ENCODE peak calls at places on chromosomes 5 and 9, in five cellular contexts. J, Z, U, W and V are unnamed samples.

GRCh38 chr9:92525306-92525705 is 10.5 kb downstream of the ECM2 start:
- DNase-seq in J (no peak), Z (no peak), U (no peak), W (no peak), V (no peak)

GRCh38 chr5:107321906-107322305 is 348.8 kb downstream of the EFNA5 start:
- DNase-seq in J (no peak), Z (no peak), U (no peak), W (no peak), V (no peak)

GRCh38 chr5:131996210-131997025 is 15.0 kb downstream of the ACSL6 start:
- DNase-seq in J (no peak), Z (no peak), U (peak), W (peak), V (no peak)

GRCh38 chr9:9998491-9999287 is 614.1 kb downstream of the PTPRD start:
- DNase-seq in J (peak), Z (no peak), U (peak), W (no peak), V (no peak)

GRCh38 chr5:178353461-178353860 is 120.9 kb upstream of the PHYKPL start:
- DNase-seq in J (no peak), Z (no peak), U (no peak), W (no peak), V (no peak)

GRCh38 chr9:76932778-76933177 is 26.9 kb upstream of the PRUNE2 start:
- DNase-seq in J (no peak), Z (no peak), U (no peak), W (no peak), V (no peak)

GRCh38 chr5:133205204-133205603 is 153.4 kb downstream of the HSPA4 start:
- DNase-seq in J (no peak), Z (no peak), U (no peak), W (no peak), V (no peak)

GRCh38 chr5:173452506-173452905 is 124.3 kb upstream of the STC2 start:
- DNase-seq in J (no peak), Z (no peak), U (no peak), W (no peak), V (no peak)

GRCh38 chr9:8447618-8448017 is 648.0 kb upstream of the DMAC1 start:
- DNase-seq in J (no peak), Z (no peak), U (no peak), W (no peak), V (no peak)

GRCh38 chr5:41738695-41739354 is 131.4 kb downstream of the OXCT1 start:
- DNase-seq in J (no peak), Z (no peak), U (no peak), W (peak), V (no peak)

GRCh38 chr5:153050496-153051179 is 439.8 kb upstream of the GRIA1 start:
- DNase-seq in J (no peak), Z (no peak), U (no peak), W (no peak), V (no peak)

GRCh38 chr9:122374885-122375420 is 4.1 kb downstream of the PTGS1 start:
- DNase-seq in J (no peak), Z (no peak), U (no peak), W (peak), V (no peak)

GRCh38 chr5:175718401-175719108 is 60.7 kb downstream of the HRH2 start:
- DNase-seq in J (peak), Z (no peak), U (no peak), W (peak), V (no peak)

GRCh38 chr5:39757121-39757520 is 332.3 kb upstream of the DAB2 start:
- DNase-seq in J (no peak), Z (no peak), U (no peak), W (no peak), V (no peak)

GRCh38 chr5:180201051-180201987 is 7.7 kb downstream of the RASGEF1C start:
- DNase-seq in J (peak), Z (peak), U (peak), W (peak), V (no peak)

GRCh38 chr5:136192015-136192525 is 892 bp downstream of the SMIM32 start:
- DNase-seq in J (no peak), Z (no peak), U (no peak), W (no peak), V (no peak)

GRCh38 chr9:74534847-74535246 is 37.7 kb downstream of the RORB start:
- DNase-seq in J (no peak), Z (no peak), U (no peak), W (no peak), V (no peak)

GRCh38 chr5:2914991-2915484 is 163.6 kb upstream of the IRX2 start:
- DNase-seq in J (no peak), Z (peak), U (no peak), W (no peak), V (no peak)

GRCh38 chr5:177336112-177336511 is 15.4 kb downstream of the LMAN2 start:
- DNase-seq in J (peak), Z (no peak), U (peak), W (no peak), V (no peak)

GRCh38 chr5:50962934-50963646 is 296.7 kb downstream of the PARP8 start:
- DNase-seq in J (peak), Z (peak), U (peak), W (peak), V (no peak)

GRCh38 chr5:134851307-134851923 is 5.6 kb downstream of the C5orf24 start:
- DNase-seq in J (peak), Z (no peak), U (no peak), W (peak), V (no peak)

GRCh38 chr9:100473271-100474081 is 527 bp downstream of the TMEFF1 start:
- DNase-seq in J (peak), Z (no peak), U (no peak), W (peak), V (no peak)

GRCh38 chr9:2788948-2789347 is 54.9 kb downstream of the PUM3 start:
- DNase-seq in J (no peak), Z (no peak), U (no peak), W (no peak), V (no peak)

GRCh38 chr5:153496835-153497234 is 6.4 kb downstream of the GRIA1 start:
- DNase-seq in J (peak), Z (no peak), U (no peak), W (peak), V (no peak)

GRCh38 chr5:104598285-104598684 is 1035.7 kb upstream of the NUDT12 start:
- DNase-seq in J (no peak), Z (no peak), U (no peak), W (no peak), V (no peak)
- TF ChIP-seq HDAC2 in J (no peak), Z (no peak), U (no peak), W (no peak), V (no peak)

DNA sequence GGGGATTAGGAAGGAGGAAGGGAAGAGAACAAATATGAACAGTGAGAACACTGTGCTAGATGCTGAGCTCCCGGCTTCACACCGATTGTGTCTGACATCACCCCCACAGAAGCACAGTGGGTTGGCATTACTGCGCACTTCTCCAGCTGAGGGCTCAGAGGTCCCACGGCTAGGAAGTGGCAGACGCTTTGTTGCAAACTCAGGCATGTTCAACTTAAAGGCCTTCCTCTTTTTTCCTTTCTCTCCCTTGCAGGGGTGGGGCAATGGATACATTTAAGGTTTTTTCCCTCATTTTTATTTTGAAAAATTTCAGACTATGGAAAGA is 15.5 kb upstream of the SHB start:
- DNase-seq in J (no peak), Z (no peak), U (no peak), W (no peak), V (no peak)
- TF ChIP-seq HDAC2 in J (no peak), Z (no peak), U (no peak), W (no peak), V (no peak)

GRCh38 chr9:127382541-127382940 is 14.4 kb upstream of the SLC2A8 start:
- DNase-seq in J (no peak), Z (no peak), U (no peak), W (no peak), V (no peak)
- TF ChIP-seq HDAC2 in J (no peak), Z (no peak), U (no peak), W (no peak), V (no peak)

DNA sequence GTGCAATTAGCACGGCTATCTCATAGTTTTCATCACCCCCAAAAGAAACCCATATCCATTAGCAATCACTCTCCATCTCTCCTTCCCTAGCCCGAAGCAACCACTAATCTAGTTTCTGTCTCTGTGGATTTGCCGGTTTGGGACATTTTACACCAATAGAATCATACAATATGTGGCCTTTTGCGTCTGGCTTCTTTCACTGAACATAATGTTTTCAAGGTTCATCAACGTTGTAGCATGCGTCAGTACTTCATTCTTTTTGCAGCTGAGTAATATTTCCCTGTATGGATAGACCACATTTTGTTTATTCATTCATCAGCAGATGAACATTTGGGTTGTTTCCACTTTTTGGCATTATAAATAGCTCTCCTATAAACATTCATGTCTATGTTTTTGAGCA is 75.4 kb upstream of the TBC1D2 start:
- DNase-seq in J (no peak), Z (no peak), U (no peak), W (no peak), V (no peak)
- TF ChIP-seq HDAC2 in J (no peak), Z (no peak), U (no peak), W (no peak), V (no peak)

DNA sequence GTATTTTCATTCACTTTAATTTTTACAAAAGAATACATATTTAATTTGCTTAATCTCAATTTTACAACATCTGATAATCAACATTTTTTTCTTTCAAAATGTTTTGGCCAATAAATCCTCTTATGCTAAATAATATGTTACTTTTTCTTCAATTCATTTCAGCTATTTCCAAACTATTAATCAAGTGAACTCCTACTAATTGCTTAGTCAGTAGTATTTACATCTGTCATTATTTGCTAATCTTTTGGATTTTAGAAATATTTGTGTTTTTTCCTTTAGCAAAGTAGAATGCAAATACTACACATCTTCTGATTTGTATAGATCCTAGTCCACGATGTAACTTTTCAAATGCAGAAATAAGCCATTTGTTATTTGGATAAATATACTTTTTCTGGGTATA is 1.6 kb upstream of the TNPO1 start:
- DNase-seq in J (no peak), Z (no peak), U (no peak), W (no peak), V (no peak)
- TF ChIP-seq HDAC2 in J (no peak), Z (no peak), U (no peak), W (no peak), V (no peak)

DNA sequence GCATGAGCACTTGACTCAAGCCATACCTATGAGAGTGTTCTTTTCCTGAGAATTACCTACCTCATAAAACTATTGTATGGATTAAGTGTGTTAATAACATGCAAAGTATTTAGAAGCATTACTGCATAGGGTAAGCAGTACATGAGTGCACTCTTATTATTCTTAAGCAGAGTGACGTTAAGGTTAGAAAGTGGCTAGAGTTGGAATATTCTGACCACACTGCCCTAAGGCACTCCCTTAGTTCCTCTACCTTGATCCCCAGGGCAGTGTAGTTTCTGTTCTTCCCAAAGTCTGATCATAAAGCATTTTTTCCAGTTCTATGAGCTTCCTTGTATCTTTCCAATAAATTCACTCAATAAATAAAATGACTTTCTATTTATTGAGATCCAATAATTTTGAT is 189.2 kb downstream of the PCSK1 start:
- DNase-seq in J (no peak), Z (no peak), U (no peak), W (no peak), V (no peak)
- TF ChIP-seq HDAC2 in J (no peak), Z (no peak), U (no peak), W (no peak), V (no peak)

GRCh38 chr5:170302729-170303501 is 5.3 kb upstream of the LCP2 start:
- DNase-seq in J (no peak), Z (no peak), U (no peak), W (peak), V (peak)
- TF ChIP-seq HDAC2 in J (no peak), Z (no peak), U (no peak), W (no peak), V (no peak)